ENCODE peak calls at places on chromosomes 4 and X, in four cellular contexts. One of them, this sample, is unnamed.
A peak's percentile ranks its signal among the peaks of the same experiment; 100 is the strongest.

GRCh38 chr4:122309988-122310626 is 68.7 kb upstream of the ADAD1 start:
- DNase-seq in GM23248: peak; percentile 46
- DNase-seq in AG04450: no peak
- DNase-seq in upper lobe of right lung: no peak
- DNase-seq in this sample: no peak

GRCh38 chrX:153967536-153968214 is 3.9 kb downstream of the HCFC1 start:
- DNase-seq in AG04450: no peak
- DNase-seq in GM23248: no peak
- DNase-seq in upper lobe of right lung: no peak
- DNase-seq in this sample: no peak

GRCh38 chr4:84126061-84126787 is 372.9 kb downstream of the NKX6-1 start:
- DNase-seq in AG04450: no peak
- DNase-seq in GM23248: no peak
- DNase-seq in upper lobe of right lung: no peak
- DNase-seq in this sample: no peak

GRCh38 chr4:109803924-109804571 is 2.2 kb upstream of the CFI start:
- DNase-seq in upper lobe of right lung: no peak
- DNase-seq in AG04450: no peak
- DNase-seq in GM23248: peak; percentile 65
- DNase-seq in this sample: no peak

GRCh38 chr4:47785196-47785595 is 52.7 kb downstream of the CORIN start:
- DNase-seq in upper lobe of right lung: no peak
- DNase-seq in AG04450: no peak
- DNase-seq in GM23248: no peak
- DNase-seq in this sample: no peak

GRCh38 chrX:79413009-79413408 is 45.9 kb upstream of the ITM2A start:
- DNase-seq in GM23248: peak; percentile 19
- DNase-seq in AG04450: no peak
- DNase-seq in upper lobe of right lung: no peak
- DNase-seq in this sample: no peak

GRCh38 chr4:11589676-11590075 is 161.0 kb upstream of the HS3ST1 start:
- DNase-seq in AG04450: no peak
- DNase-seq in GM23248: no peak
- DNase-seq in upper lobe of right lung: no peak
- DNase-seq in this sample: no peak

GRCh38 chr4:36213956-36214355 is 30.4 kb downstream of the ARAP2 start:
- DNase-seq in upper lobe of right lung: no peak
- DNase-seq in AG04450: no peak
- DNase-seq in GM23248: no peak
- DNase-seq in this sample: no peak

GRCh38 chrX:96889726-96890125 is 6.0 kb downstream of the RPA4 start:
- DNase-seq in upper lobe of right lung: no peak
- DNase-seq in GM23248: no peak
- DNase-seq in AG04450: no peak
- DNase-seq in this sample: no peak

GRCh38 chr4:26326791-26327190 is 6.0 kb downstream of the RBPJ start:
- DNase-seq in upper lobe of right lung: no peak
- DNase-seq in AG04450: peak; percentile 89
- DNase-seq in GM23248: peak; percentile 94
- DNase-seq in this sample: no peak

GRCh38 chrX:39506131-39506530 is 591.6 kb downstream of the BCOR start:
- DNase-seq in AG04450: no peak
- DNase-seq in GM23248: no peak
- DNase-seq in upper lobe of right lung: no peak
- DNase-seq in this sample: no peak

GRCh38 chrX:153927686-153927935 is 1.5 kb upstream of the ARHGAP4 start:
- DNase-seq in AG04450: no peak
- DNase-seq in upper lobe of right lung: no peak
- DNase-seq in GM23248: no peak
- DNase-seq in this sample: no peak

GRCh38 chrX:53281321-53281822 is at the start of gene IQSEC2:
- DNase-seq in upper lobe of right lung: peak; percentile 91
- DNase-seq in GM23248: peak; percentile 81
- DNase-seq in AG04450: peak; percentile 29
- DNase-seq in this sample: no peak

GRCh38 chr4:123673971-123674370 is 277.4 kb downstream of the SPRY1 start:
- DNase-seq in GM23248: peak; percentile 53
- DNase-seq in AG04450: no peak
- DNase-seq in upper lobe of right lung: no peak
- DNase-seq in this sample: no peak

GRCh38 chr4:4859010-4859798 is at the start of gene MSX1:
- DNase-seq in upper lobe of right lung: peak; percentile 91
- DNase-seq in GM23248: peak; percentile 96
- DNase-seq in AG04450: peak; percentile 18
- DNase-seq in this sample: no peak

GRCh38 chr4:98381306-98381705 is 120.1 kb downstream of the RAP1GDS1 start:
- DNase-seq in AG04450: no peak
- DNase-seq in upper lobe of right lung: no peak
- DNase-seq in GM23248: no peak
- DNase-seq in this sample: no peak

GRCh38 chrX:40152706-40153334 is 55.1 kb upstream of the BCOR start:
- DNase-seq in GM23248: peak; percentile 62
- DNase-seq in AG04450: no peak
- DNase-seq in upper lobe of right lung: peak; percentile 83
- DNase-seq in this sample: no peak

GRCh38 chr4:84852081-84852480 is 114.4 kb downstream of the WDFY3 start:
- DNase-seq in AG04450: no peak
- DNase-seq in upper lobe of right lung: no peak
- DNase-seq in GM23248: no peak
- DNase-seq in this sample: no peak

GRCh38 chr4:65089666-65090065 is 580.6 kb downstream of the EPHA5 start:
- DNase-seq in AG04450: no peak
- DNase-seq in GM23248: peak; percentile 1
- DNase-seq in upper lobe of right lung: no peak
- DNase-seq in this sample: peak; percentile 1

GRCh38 chr4:98448923-98449322 is 187.7 kb downstream of the RAP1GDS1 start:
- DNase-seq in upper lobe of right lung: no peak
- DNase-seq in GM23248: no peak
- DNase-seq in AG04450: no peak
- DNase-seq in this sample: no peak

GRCh38 chr4:111652986-111653385 is 492.3 kb upstream of the FAM241A start:
- DNase-seq in GM23248: no peak
- DNase-seq in AG04450: no peak
- DNase-seq in upper lobe of right lung: no peak
- DNase-seq in this sample: no peak

GRCh38 chr4:141746026-141746425 is 109.6 kb downstream of the IL15 start:
- DNase-seq in AG04450: no peak
- DNase-seq in GM23248: no peak
- DNase-seq in upper lobe of right lung: no peak
- DNase-seq in this sample: no peak

GRCh38 chr4:109295081-109295480 is 7.4 kb downstream of the COL25A1 start:
- DNase-seq in upper lobe of right lung: no peak
- DNase-seq in GM23248: no peak
- DNase-seq in AG04450: no peak
- DNase-seq in this sample: no peak

GRCh38 chr4:5894266-5894665 is 1.4 kb upstream of the CRMP1 start:
- DNase-seq in upper lobe of right lung: no peak
- DNase-seq in AG04450: no peak
- DNase-seq in GM23248: no peak
- DNase-seq in this sample: no peak

GRCh38 chr4:93157984-93158383 is 670.6 kb upstream of the ATOH1 start:
- DNase-seq in upper lobe of right lung: no peak
- DNase-seq in AG04450: no peak
- DNase-seq in GM23248: no peak
- DNase-seq in this sample: no peak

GRCh38 chr4:73896416-73896815 is 27.2 kb downstream of the CXCL1 start:
- DNase-seq in AG04450: no peak
- DNase-seq in upper lobe of right lung: no peak
- DNase-seq in GM23248: peak; percentile 60
- DNase-seq in this sample: no peak

GRCh38 chr4:110624016-110624770 is 1.3 kb upstream of the PITX2 start:
- DNase-seq in upper lobe of right lung: no peak
- DNase-seq in GM23248: no peak
- DNase-seq in AG04450: no peak
- DNase-seq in this sample: no peak

GRCh38 chr4:60726779-60727178 is 473.3 kb upstream of the ADGRL3 start:
- DNase-seq in AG04450: no peak
- DNase-seq in GM23248: no peak
- DNase-seq in upper lobe of right lung: no peak
- DNase-seq in this sample: no peak

GRCh38 chr4:170497105-170497504 is 407.3 kb upstream of the AADAT start:
- DNase-seq in AG04450: no peak
- DNase-seq in GM23248: peak; percentile 13
- DNase-seq in upper lobe of right lung: no peak
- DNase-seq in this sample: no peak

GRCh38 chr4:117137143-117137542 is 51.8 kb upstream of the TRAM1L1 start:
- DNase-seq in AG04450: peak; percentile 74
- DNase-seq in upper lobe of right lung: no peak
- DNase-seq in GM23248: peak; percentile 81
- DNase-seq in this sample: peak; percentile 76

GRCh38 chr4:129545599-129546278 is 449.8 kb downstream of the C4orf33 start:
- DNase-seq in GM23248: no peak
- DNase-seq in AG04450: no peak
- DNase-seq in upper lobe of right lung: peak; percentile 71
- DNase-seq in this sample: peak; percentile 5

GRCh38 chrX:33686105-33686504 is 446.0 kb downstream of the FAM47A start:
- DNase-seq in AG04450: no peak
- DNase-seq in upper lobe of right lung: no peak
- DNase-seq in GM23248: no peak
- DNase-seq in this sample: no peak

GRCh38 chr4:87880106-87880505 is 47.3 kb downstream of the MEPE start:
- DNase-seq in upper lobe of right lung: no peak
- DNase-seq in AG04450: no peak
- DNase-seq in GM23248: no peak
- DNase-seq in this sample: no peak

GRCh38 chr4:87882321-87882720 is 49.6 kb downstream of the MEPE start:
- DNase-seq in AG04450: no peak
- DNase-seq in GM23248: peak; percentile 22
- DNase-seq in upper lobe of right lung: no peak
- DNase-seq in this sample: no peak

GRCh38 chr4:87882861-87883260 is 50.1 kb downstream of the MEPE start:
- DNase-seq in GM23248: no peak
- DNase-seq in upper lobe of right lung: no peak
- DNase-seq in AG04450: no peak
- DNase-seq in this sample: no peak

GRCh38 chr4:87886083-87886482 is 53.3 kb downstream of the MEPE start:
- DNase-seq in GM23248: no peak
- DNase-seq in upper lobe of right lung: no peak
- DNase-seq in AG04450: no peak
- DNase-seq in this sample: no peak

GRCh38 chr4:87884976-87885574 is 52.3 kb downstream of the MEPE start:
- DNase-seq in GM23248: no peak
- DNase-seq in AG04450: no peak
- DNase-seq in upper lobe of right lung: no peak
- DNase-seq in this sample: no peak
- H3K27ac ChIP-seq in GM23248: no peak overlapping the region
- H3K27ac ChIP-seq in AG04450: no peak overlapping the region
- H3K27ac ChIP-seq in upper lobe of right lung: no peak overlapping the region
- H3K27ac ChIP-seq in this sample: no peak overlapping the region

GRCh38 chr4:7966281-7967062 is 26.8 kb upstream of the AFAP1 start:
- DNase-seq in upper lobe of right lung: no peak
- DNase-seq in GM23248: no peak
- DNase-seq in AG04450: no peak
- DNase-seq in this sample: no peak

GRCh38 chr4:7968262-7968896 is 28.7 kb upstream of the AFAP1 start:
- DNase-seq in AG04450: no peak
- DNase-seq in GM23248: no peak
- DNase-seq in upper lobe of right lung: no peak
- DNase-seq in this sample: no peak

GRCh38 chr4:7967501-7968261 is 28.0 kb upstream of the AFAP1 start:
- DNase-seq in AG04450: no peak
- DNase-seq in GM23248: peak; percentile 55
- DNase-seq in upper lobe of right lung: no peak
- DNase-seq in this sample: no peak

GRCh38 chr4:7964890-7965662 is 25.4 kb upstream of the AFAP1 start:
- DNase-seq in upper lobe of right lung: no peak
- DNase-seq in AG04450: no peak
- DNase-seq in GM23248: peak; percentile 73
- DNase-seq in this sample: peak; percentile 73

GRCh38 chr4:7967063-7967440 is 27.4 kb upstream of the AFAP1 start:
- DNase-seq in GM23248: no peak
- DNase-seq in AG04450: no peak
- DNase-seq in upper lobe of right lung: no peak
- DNase-seq in this sample: no peak
- H3K27ac ChIP-seq in GM23248: no peak overlapping the region
- H3K27ac ChIP-seq in AG04450: no peak overlapping the region
- H3K27ac ChIP-seq in upper lobe of right lung: no peak overlapping the region
- H3K27ac ChIP-seq in this sample: no peak overlapping the region

DNA sequence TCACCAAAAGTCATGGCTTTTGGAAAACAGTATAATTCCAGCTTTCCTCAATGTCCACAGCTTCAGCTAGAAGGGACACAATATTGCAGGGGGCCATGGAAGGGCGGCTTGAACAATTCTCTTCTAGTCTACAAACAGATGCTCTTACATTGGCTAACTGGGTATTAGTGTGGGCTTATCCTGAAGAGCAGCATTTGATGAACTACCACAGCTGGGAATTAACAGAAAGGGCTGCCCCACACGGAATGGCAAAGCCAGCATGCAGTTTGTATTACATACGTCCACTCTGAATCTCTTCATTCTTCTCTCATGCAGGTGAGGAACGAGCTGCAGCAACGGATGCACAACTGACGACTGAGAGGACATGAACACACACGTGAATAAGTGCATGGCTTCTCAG is 13.0 kb upstream of the PDCL2 start:
- DNase-seq in upper lobe of right lung: no peak
- DNase-seq in AG04450: no peak
- DNase-seq in GM23248: no peak
- DNase-seq in this sample: no peak
- H3K27ac ChIP-seq in upper lobe of right lung: no peak overlapping the region
- H3K27ac ChIP-seq in AG04450: no peak overlapping the region
- H3K27ac ChIP-seq in GM23248: no peak overlapping the region
- H3K27ac ChIP-seq in this sample: no peak overlapping the region

GRCh38 chr4:53507671-53508286 is 83.5 kb downstream of the LNX1 start:
- DNase-seq in AG04450: no peak
- DNase-seq in GM23248: peak; percentile 9
- DNase-seq in upper lobe of right lung: no peak
- DNase-seq in this sample: no peak
- H3K27ac ChIP-seq in AG04450: no peak overlapping the region
- H3K27ac ChIP-seq in GM23248: peak overlapping the region; percentile 13
- H3K27ac ChIP-seq in upper lobe of right lung: no peak overlapping the region
- H3K27ac ChIP-seq in this sample: no peak overlapping the region

This sample was measured in epithelial cell of prostate.